ENCODE peak calls at places on chromosomes 12 and 14, in seven cellular contexts. M is brain microvascular endothelial cell; J is kidney; F is CD4-positive, alpha-beta T cell; B is substantia nigra; C is A549; E is GM23338. K is an unnamed sample.

GRCh38 chr12:112317481-112317880 is 64.8 kb downstream of the HECTD4 start:
- DNase-seq in M (no peak), J (no peak), F (no peak), B (no peak), C (no peak), E (no peak), K (no peak)

GRCh38 chr14:34161351-34162169 is 210.7 kb upstream of the EGLN3 start:
- DNase-seq in M (no peak), J (no peak), F (no peak), B (no peak), C (no peak), E (no peak), K (no peak)

GRCh38 chr12:116037941-116038837 is 239.3 kb downstream of the MED13L start:
- DNase-seq in M (no peak), J (no peak), F (no peak), B (no peak), C (no peak), E (no peak), K (no peak)

GRCh38 chr14:100649173-100649519 is 61.9 kb upstream of the BEGAIN start:
- DNase-seq in M (peak; percentile 53), J (no peak), F (no peak), B (no peak), C (no peak), E (no peak), K (no peak)

GRCh38 chr12:109389146-109389545 is 41.4 kb downstream of the MYO1H start:
- DNase-seq in M (no peak), J (no peak), F (no peak), B (no peak), C (peak; percentile 20), E (peak; percentile 34), K (no peak)

GRCh38 chr12:46470039-46470627 is 97.6 kb upstream of the SLC38A2 start:
- DNase-seq in M (no peak), J (no peak), F (no peak), B (no peak), C (no peak), E (no peak), K (no peak)

GRCh38 chr12:93016752-93017350 is 87.8 kb upstream of the EEA1 start:
- DNase-seq in M (no peak), J (no peak), F (no peak), B (no peak), C (no peak), E (no peak), K (no peak)

GRCh38 chr12:4272976-4273650 is 449 bp upstream of the CCND2 start:
- DNase-seq in M (no peak), J (no peak), F (no peak), B (no peak), C (no peak), E (peak; percentile 34), K (no peak)

GRCh38 chr14:101821528-101821927 is 60.0 kb downstream of the PPP2R5C start:
- DNase-seq in M (no peak), J (no peak), F (peak; percentile 77), B (no peak), C (no peak), E (no peak), K (no peak)

DNA sequence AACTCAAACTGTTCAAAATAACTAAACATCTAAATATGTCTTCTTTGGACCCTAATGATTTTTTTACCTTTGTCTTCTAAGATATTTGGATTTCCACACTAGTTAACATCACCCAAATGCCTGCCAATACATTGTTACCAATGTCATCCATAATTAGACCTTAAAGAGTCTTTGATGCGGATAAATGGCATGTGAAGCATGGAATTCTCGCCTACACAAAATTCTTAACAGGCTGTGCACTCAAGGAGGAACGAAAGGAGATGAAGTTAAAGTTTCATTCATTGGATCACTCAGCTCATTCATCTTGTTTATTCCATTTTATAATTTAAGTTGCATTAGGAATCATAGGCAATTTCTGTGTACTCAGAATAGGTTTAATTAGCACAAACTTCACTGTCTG is 219.7 kb downstream of the ACSS3 start:
- DNase-seq in M (no peak), J (no peak), F (no peak), B (no peak), C (no peak), E (no peak), K (no peak)
- H3K27ac ChIP-seq in M (peak overlapping the region; percentile 74), J (no peak overlapping the region), F (no peak overlapping the region), B (no peak overlapping the region), C (no peak overlapping the region), E (no peak overlapping the region), K (no peak overlapping the region)

DNA sequence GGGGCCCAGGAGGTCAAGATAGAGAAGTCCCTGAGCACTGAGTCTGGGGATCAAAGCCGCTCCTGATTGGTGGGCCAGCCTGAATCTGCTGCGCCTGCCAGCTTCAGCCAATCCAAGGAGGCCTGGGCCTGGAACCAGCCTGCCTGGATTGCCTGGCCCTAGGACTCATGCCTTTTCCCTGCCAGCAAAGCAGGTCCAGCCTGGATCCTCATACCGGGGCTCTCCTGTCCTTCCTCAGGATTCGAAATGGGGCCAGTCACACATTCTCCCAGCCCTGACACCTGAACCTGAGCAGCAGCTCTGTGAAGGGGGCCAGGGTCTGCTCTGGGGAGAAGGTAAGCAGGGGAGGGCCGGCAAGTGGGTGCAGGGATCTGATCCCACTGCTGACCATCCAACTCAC is 81.9 kb downstream of the NINJ2 start:
- DNase-seq in M (no peak), J (no peak), F (no peak), B (no peak), C (no peak), E (no peak), K (no peak)
- H3K27ac ChIP-seq in M (no peak overlapping the region), J (no peak overlapping the region), F (no peak overlapping the region), B (peak overlapping the region; percentile 38), C (no peak overlapping the region), E (no peak overlapping the region), K (no peak overlapping the region)

GRCh38 chr12:79690156-79690605 is 583 bp downstream of the PAWR start:
- DNase-seq in M (peak; percentile 24), J (peak; percentile 85), F (no peak), B (no peak), C (no peak), E (peak; percentile 55), K (peak; percentile 7)

GRCh38 chr12:79690606-79691298 is at the start of gene PAWR:
- DNase-seq in M (peak; percentile 45), J (peak; percentile 93), F (no peak), B (no peak), C (peak; percentile 59), E (peak; percentile 93), K (peak; percentile 24)

GRCh38 chr12:79689041-79689476 is 1.7 kb downstream of the PAWR start:
- DNase-seq in M (no peak), J (no peak), F (no peak), B (no peak), C (no peak), E (no peak), K (no peak)

GRCh38 chr12:79688376-79689040 is 2.3 kb downstream of the PAWR start:
- DNase-seq in M (no peak), J (no peak), F (no peak), B (no peak), C (no peak), E (no peak), K (no peak)

DNA sequence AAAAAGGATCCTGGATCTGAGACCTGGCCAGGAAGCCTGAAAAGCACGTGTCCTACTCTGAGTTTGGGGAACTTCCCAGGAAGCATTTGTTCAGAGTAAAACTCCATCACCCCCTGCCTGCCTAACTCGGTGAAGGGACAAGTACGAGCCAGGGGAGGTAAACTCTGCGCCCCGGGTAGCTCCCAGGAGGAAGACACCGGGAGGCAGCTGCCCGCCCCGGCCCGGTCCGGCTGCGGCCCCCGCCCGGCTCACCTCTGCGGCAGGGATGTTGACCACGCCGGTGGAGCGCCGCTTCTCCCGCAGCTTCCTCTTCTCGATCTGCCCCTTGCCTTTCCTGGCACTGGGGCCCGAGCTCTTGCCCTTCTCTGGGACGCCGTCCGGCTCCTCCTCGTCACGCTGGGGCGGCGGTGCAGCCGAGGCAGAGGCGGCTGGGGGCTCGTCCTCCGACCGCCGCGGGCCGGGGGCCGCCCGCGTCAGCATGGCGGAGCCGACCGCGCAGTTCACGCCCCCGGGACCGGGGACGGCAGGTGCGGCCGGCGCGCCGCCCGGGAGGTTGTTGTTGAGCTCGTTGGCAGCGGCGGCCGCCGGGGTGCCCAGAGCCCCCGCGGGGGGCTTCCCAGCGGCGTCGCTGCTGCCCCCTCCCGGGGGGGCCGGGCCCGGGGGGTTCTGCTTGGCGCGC is 1.1 kb downstream of the PAWR start:
- DNase-seq in M (peak; percentile 42), J (peak; percentile 80), F (no peak), B (no peak), C (peak; percentile 38), E (peak; percentile 71), K (peak; percentile 31)
- H3K27ac ChIP-seq in M (peak overlapping the region; percentile 95), J (peak overlapping the region; percentile 94), F (no peak overlapping the region), B (no peak overlapping the region), C (peak overlapping the region; percentile 93), E (peak overlapping the region; percentile 20), K (peak overlapping the region; percentile 89)

DNA sequence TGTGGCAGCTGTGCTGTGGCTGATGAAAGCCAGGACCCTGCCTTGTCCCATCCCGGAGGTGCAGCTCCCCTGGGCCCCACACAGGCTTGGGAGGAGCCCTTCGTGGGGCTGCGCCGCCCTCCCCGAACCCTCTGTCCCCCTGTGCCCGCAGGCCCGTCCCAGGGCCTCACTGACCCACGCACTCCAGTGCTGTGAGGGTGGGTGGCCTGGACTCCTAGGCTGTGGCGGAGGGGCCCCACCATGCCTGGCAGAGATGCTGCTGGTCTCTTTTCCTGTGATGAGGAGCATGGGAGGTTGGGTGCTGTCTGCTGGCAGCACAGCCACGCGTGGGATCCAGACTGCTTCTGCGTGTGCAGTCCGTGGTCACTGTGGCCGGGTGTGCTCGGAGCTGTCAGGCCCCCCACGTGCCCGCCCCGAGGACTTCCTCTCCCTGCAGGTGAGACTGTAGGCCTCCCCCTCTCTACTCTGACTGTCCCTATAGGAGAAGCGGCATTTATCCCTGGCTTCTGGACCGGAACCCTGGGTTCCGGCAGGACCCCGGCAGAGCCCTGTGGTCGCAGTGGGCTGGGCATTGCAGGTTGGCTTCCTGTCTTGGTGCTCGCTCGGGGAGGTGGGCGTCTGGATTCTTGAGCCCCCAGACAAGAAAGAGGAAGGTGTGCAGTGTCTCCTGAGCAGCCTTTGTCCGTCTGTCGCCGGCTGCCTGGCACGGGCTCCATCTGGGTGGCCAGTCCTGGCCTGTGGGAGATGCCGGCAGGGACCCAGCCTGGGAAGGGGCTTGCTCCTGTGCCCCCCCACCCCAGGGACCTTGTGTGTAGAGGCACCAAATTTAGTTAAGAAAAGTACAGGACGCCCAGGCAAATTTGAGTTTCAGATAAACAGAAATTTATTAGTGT is 2.3 kb downstream of the MTA1 start:
- DNase-seq in M (no peak), J (no peak), F (no peak), B (no peak), C (no peak), E (no peak), K (no peak)
- H3K27ac ChIP-seq in M (no peak overlapping the region), J (no peak overlapping the region), F (peak overlapping the region; percentile 13), B (peak overlapping the region; percentile 38), C (no peak overlapping the region), E (no peak overlapping the region), K (peak overlapping the region; percentile 79)

DNA sequence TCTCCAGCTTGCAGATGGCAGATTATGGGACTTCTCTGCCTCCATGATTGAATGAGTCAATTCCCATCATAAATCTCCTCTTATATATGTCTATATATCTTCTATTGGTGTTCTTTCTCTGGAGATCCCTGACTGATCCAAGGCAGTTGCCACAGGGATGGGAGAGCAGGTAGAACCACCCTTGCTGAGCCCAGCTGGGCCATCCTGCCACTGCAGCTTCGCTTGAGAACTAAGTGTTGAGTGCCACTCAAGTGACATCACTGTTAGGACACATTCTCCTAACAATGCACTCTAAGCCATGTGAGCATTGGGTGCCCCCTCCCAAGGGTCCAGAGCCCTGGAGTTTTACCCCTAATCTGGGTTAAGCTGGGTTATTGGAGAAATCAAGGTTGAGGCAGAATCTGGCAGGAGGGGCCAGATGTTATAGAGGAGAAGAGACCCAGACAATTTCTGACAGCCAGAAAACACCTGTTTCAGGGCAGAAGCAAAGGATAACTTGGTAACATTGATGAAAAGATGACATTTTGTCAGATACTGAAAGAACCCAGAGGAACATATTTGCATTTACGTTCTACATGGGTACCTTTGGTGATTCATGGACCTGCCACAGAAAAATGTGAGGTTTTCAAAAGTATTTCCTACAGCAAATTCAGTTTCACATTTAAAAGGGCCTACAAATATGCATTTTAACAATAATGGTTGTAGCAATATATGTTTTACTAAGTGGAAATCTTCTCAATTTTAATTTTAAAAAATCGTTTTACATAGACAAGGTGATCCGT is 57.2 kb upstream of the MAX start:
- DNase-seq in M (no peak), J (no peak), F (no peak), B (no peak), C (no peak), E (no peak), K (no peak)
- H3K27ac ChIP-seq in M (no peak overlapping the region), J (no peak overlapping the region), F (no peak overlapping the region), B (no peak overlapping the region), C (no peak overlapping the region), E (no peak overlapping the region), K (no peak overlapping the region)